ENCODE peak calls at places on chromosome 15, in ten cellular contexts. Z is A549, T is HCT116, I is tibial nerve, F is transverse colon, G is stomach, V is esophagus squamous epithelium, P is heart left ventricle, Y is body of pancreas, L is K562. M is an unnamed sample.

GRCh38 chr15:75371486-75371885 is 3.1 kb upstream of the MAN2C1 start:
- DNase-seq in G (no peak), V (no peak), F (no peak), T (no peak), Y (no peak), P (no peak), L (no peak), I (no peak), Z (no peak), M (no peak)

GRCh38 chr15:61381501-61381900 is 152.4 kb upstream of the RORA start:
- DNase-seq in Y (no peak), P (no peak), T (no peak), G (no peak), Z (no peak), V (no peak), I (no peak), F (no peak), L (no peak), M (no peak)

GRCh38 chr15:88385078-88385700 is 82.0 kb downstream of the MRPL46 start:
- DNase-seq in Z (peak), G (no peak), F (no peak), L (no peak), I (no peak), V (no peak), Y (no peak), P (no peak), T (no peak), M (no peak)

GRCh38 chr15:87733005-87733404 is 523.5 kb downstream of the NTRK3 start:
- DNase-seq in I (no peak), T (no peak), G (no peak), F (no peak), V (no peak), Z (no peak), L (no peak), P (no peak), Y (no peak), M (no peak)

GRCh38 chr15:77988386-77989301 is 88.9 kb downstream of the TBC1D2B start:
- DNase-seq in G (no peak), Y (peak), P (no peak), F (no peak), V (no peak), L (no peak), I (no peak), Z (no peak), T (no peak), M (no peak)

GRCh38 chr15:64092864-64093626 is 593 bp downstream of the CIAO2A start:
- DNase-seq in P (peak), F (peak), Y (peak), Z (peak), V (no peak), G (peak), I (no peak), L (peak), T (no peak), M (peak)

GRCh38 chr15:45166792-45167630 is 20.8 kb downstream of the SHF start:
- DNase-seq in F (peak), Y (peak), T (peak), P (peak), L (peak), I (peak), V (peak), Z (peak), G (peak), M (peak)

GRCh38 chr15:28934645-28935044 is 48.9 kb downstream of the APBA2 start:
- DNase-seq in T (no peak), P (no peak), G (no peak), L (no peak), I (no peak), F (no peak), V (no peak), Y (no peak), Z (no peak), M (no peak)

GRCh38 chr15:89907289-89907688 is 5.5 kb downstream of the ARPIN start:
- DNase-seq in T (no peak), V (no peak), L (no peak), Y (no peak), G (no peak), F (no peak), I (no peak), P (no peak), Z (no peak), M (no peak)

GRCh38 chr15:51283026-51283425 is 55.4 kb downstream of the CYP19A1 start:
- DNase-seq in F (no peak), L (no peak), T (no peak), I (no peak), Z (no peak), G (no peak), V (no peak), Y (no peak), P (no peak), M (no peak)

GRCh38 chr15:100114100-100114499 is 227.7 kb downstream of the ADAMTS17 start:
- DNase-seq in Z (no peak), V (no peak), I (peak), G (no peak), Y (peak), L (no peak), P (peak), T (no peak), F (peak), M (no peak)

GRCh38 chr15:23642413-23643044 is 5.1 kb downstream of the MAGEL2 start:
- DNase-seq in P (peak), Z (peak), F (peak), T (peak), V (no peak), Y (peak), I (peak), G (peak), L (peak), M (peak)

GRCh38 chr15:100923902-100924301 is 4.7 kb downstream of the LRRK1 start:
- DNase-seq in F (no peak), Z (no peak), L (no peak), I (no peak), T (no peak), P (no peak), Y (no peak), V (no peak), G (no peak), M (no peak)

GRCh38 chr15:68816795-68817303 is 3.8 kb downstream of the ANP32A start:
- DNase-seq in V (no peak), L (no peak), T (no peak), Z (peak), P (no peak), F (peak), G (no peak), Y (peak), I (no peak), M (peak)

GRCh38 chr15:68818088-68818670 is 2.5 kb downstream of the ANP32A start:
- DNase-seq in G (peak), T (no peak), I (peak), Z (peak), Y (peak), F (peak), P (peak), V (no peak), L (peak), M (peak)

GRCh38 chr15:68816158-68816557 is 4.5 kb downstream of the ANP32A start:
- DNase-seq in Y (no peak), Z (no peak), F (no peak), L (no peak), P (no peak), T (no peak), I (no peak), G (no peak), V (no peak), M (peak)

GRCh38 chr15:68818671-68819450 is 1.8 kb downstream of the ANP32A start:
- DNase-seq in G (peak), L (peak), V (no peak), Z (peak), Y (peak), P (peak), T (no peak), I (peak), F (peak), M (peak)

DNA sequence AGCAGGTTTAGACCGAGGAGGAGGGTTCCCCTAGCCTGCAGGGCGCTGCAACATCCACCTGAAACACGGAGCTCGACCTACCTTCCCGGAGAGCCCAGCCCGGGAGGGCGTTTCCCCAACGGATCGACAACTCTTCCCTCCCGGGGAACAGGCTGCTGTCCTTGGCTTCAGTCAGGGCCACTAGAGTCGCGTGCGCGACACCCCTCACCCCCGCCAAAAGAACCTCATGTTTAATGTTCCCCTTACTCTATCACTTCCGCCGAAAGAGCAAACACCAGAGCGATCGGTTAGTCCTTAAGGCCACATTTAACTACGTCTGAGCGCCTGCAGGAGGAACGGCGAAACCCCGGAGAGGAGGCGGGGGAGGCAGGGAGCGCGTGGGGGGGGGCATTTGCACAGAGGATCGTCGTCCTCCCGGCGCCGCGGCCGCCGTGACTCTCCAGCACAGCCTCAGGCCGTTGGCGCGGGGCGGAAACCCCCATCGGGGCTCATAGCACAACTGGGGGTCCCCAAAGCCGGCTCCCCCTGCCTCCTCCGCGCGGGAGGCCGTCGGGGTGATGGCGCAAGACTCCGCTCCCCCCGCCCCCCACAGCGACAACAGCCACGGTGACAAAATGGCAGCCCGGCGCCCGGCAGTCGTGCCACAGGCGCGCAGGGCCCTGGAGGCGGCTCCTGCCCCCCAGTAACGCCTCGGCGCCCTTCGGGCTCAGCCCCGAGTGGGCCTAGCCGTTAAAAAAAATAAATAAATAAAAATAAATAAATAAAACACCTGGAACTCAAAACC is 3.2 kb downstream of the ANP32A start:
- DNase-seq in T (no peak), F (peak), P (peak), Y (peak), V (peak), I (peak), L (peak), G (peak), Z (peak), M (peak)
- TF ChIP-seq POLR2A in T (no peak), F (peak), P (no peak), Y (peak), V (peak), I (peak), L (peak), G (no peak), Z (peak), M (no peak)

GRCh38 chr15:84748274-84749110 is at the start of gene ZNF592:
- DNase-seq in P (peak), Z (peak), V (no peak), F (peak), Y (peak), L (peak), G (peak), T (no peak), I (peak), M (peak)
- TF ChIP-seq POLR2A in P (no peak), Z (peak), V (peak), F (no peak), Y (no peak), L (no peak), G (no peak), T (peak), I (peak), M (no peak)

GRCh38 chr15:37360724-37361123 is 260.4 kb upstream of the MEIS2 start:
- DNase-seq in G (no peak), Z (no peak), L (no peak), T (no peak), P (no peak), I (no peak), F (no peak), Y (no peak), V (no peak), M (no peak)

GRCh38 chr15:37361621-37362020 is 261.3 kb upstream of the MEIS2 start:
- DNase-seq in G (no peak), I (no peak), L (no peak), T (no peak), Y (no peak), P (no peak), F (no peak), V (no peak), Z (no peak), M (no peak)

GRCh38 chr15:37362414-37362813 is 262.1 kb upstream of the MEIS2 start:
- DNase-seq in V (no peak), G (no peak), T (no peak), Y (no peak), I (no peak), P (no peak), L (no peak), F (no peak), Z (no peak), M (no peak)

DNA sequence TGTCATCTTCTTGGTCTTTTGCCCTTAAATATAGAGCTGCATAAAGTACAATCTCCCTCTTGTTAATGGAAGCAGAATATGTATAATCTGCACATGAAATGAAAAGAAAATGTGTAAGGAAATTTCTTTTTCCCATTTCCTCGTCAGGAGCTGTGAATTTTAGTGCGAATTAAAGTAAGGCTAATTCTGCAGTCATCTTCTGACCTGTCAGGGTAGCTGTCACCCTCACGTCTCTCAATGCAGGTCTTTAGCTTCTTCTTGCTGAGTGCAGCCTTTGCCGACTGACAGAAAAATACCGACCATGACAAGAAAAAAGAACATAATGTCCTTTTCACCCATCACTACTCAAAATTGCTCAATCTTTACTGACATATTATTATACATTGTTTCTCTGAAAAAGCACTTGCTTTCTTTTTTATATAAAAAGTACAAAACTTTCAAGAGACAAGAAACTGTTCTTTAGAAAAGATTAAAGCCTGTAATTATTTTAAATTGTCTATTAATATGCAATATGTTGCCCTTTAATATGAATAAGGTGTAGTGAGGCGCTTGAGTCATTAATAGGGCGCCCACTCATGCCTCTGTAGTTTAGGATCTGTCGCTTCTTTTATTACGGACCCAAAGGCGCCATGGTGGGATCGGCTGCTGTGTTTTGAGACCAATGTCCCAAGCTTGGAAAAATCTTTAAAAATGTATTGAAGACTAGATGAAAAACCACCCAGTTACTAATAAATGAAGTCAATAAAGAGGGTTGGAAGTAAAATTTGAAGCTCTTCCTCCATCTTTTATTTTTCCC is 259.3 kb upstream of the MEIS2 start:
- DNase-seq in G (no peak), V (no peak), P (no peak), Z (no peak), T (no peak), I (no peak), Y (no peak), L (no peak), F (no peak), M (no peak)
- TF ChIP-seq POLR2A in G (no peak), V (no peak), P (no peak), Z (no peak), T (no peak), I (no peak), Y (no peak), L (no peak), F (no peak), M (no peak)

GRCh38 chr15:72220678-72221077 is 10.3 kb downstream of the PKM start:
- DNase-seq in Y (no peak), G (no peak), I (no peak), P (no peak), T (no peak), F (no peak), V (no peak), Z (no peak), L (no peak), M (no peak)

GRCh38 chr15:72227720-72228119 is 3.3 kb downstream of the PKM start:
- DNase-seq in Y (no peak), G (no peak), F (no peak), P (no peak), I (no peak), Z (no peak), V (no peak), L (no peak), T (no peak), M (no peak)

GRCh38 chr15:72227192-72227586 is 3.8 kb downstream of the PKM start:
- DNase-seq in Y (no peak), V (no peak), G (no peak), I (no peak), L (no peak), P (no peak), F (no peak), Z (peak), T (peak), M (peak)

GRCh38 chr15:72217216-72217615 is 13.8 kb downstream of the PKM start:
- DNase-seq in Y (no peak), I (no peak), L (no peak), G (no peak), T (no peak), V (no peak), P (no peak), Z (no peak), F (no peak), M (no peak)

GRCh38 chr15:72222433-72222832 is 8.6 kb downstream of the PKM start:
- DNase-seq in L (no peak), V (no peak), F (peak), G (no peak), I (no peak), Z (peak), T (no peak), Y (no peak), P (peak), M (no peak)
- TF ChIP-seq POLR2A in L (no peak), V (peak), F (no peak), G (no peak), I (no peak), Z (no peak), T (no peak), Y (no peak), P (no peak), M (no peak)

GRCh38 chr15:72375846-72376581 is at the start of gene HEXA:
- DNase-seq in I (peak), P (peak), V (peak), T (peak), F (peak), Z (peak), G (peak), L (peak), Y (peak), M (peak)
- TF ChIP-seq POLR2A in I (peak), P (peak), V (peak), T (no peak), F (peak), Z (peak), G (no peak), L (peak), Y (peak), M (peak)

GRCh38 chr15:70099167-70099965 is 1.6 kb upstream of the TLE3 start:
- DNase-seq in P (peak), I (peak), L (peak), Y (peak), G (peak), T (peak), F (peak), V (peak), Z (peak), M (peak)
- TF ChIP-seq POLR2A in P (peak), I (peak), L (peak), Y (peak), G (peak), T (peak), F (peak), V (peak), Z (peak), M (peak)

GRCh38 chr15:41230650-41231533 is at the start of the genes CHP1 and EXD1:
- DNase-seq in G (peak), I (peak), L (peak), V (peak), F (peak), P (peak), Z (peak), Y (peak), T (peak), M (peak)
- TF ChIP-seq POLR2A in G (no peak), I (peak), L (peak), V (peak), F (peak), P (peak), Z (peak), Y (peak), T (no peak), M (peak)

DNA sequence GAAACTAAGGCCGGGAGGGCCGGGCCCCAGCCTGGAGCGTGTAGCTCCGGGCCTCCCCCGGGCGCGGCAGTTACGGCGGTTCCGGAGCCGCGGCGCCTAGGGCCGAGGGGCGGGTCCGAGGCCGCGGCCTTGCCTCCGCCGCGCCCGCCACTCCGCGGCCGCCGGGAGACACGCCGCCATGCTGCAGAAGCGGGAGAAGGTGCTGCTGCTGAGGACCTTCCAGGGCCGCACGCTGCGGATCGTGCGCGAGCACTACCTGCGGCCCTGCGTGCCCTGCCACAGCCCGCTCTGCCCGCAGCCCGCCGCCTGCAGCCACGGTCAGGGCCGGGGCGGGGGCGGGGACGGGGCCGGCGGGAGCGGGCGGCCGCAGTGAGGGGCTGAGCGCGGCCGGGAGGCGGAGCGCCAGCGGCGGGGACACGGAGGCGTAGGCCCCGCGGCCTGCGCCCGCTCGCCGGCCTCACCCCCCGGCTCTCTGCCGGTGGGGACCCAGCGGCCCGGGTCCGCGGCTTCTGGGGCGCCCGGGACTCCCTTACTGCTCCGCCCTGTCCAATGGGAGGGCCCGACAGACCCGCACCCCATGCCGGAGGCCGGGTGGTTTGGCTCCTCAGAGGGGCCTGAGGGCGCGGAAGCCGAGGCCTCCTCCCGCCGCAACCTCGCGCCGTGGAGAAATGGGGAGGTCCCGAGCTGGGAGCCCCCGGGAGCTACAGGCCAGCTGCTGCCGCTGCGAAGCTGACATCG is at the start of gene DIS3L:
- DNase-seq in F (peak), Y (peak), V (no peak), T (no peak), L (peak), I (no peak), Z (peak), G (peak), P (peak), M (peak)
- TF ChIP-seq POLR2A in F (peak), Y (peak), V (peak), T (peak), L (peak), I (peak), Z (peak), G (no peak), P (peak), M (peak)